ENCODE peak calls at places on chromosomes 4 and X, in four cellular contexts. K is AG08396, P is RPMI7951, U is NCI-H510A treated with DMSO at 0.1 percent for 48 hours. T is an unnamed sample.

GRCh38 chr4:141311805-141312204 is 91.1 kb downstream of the ZNF330 start:
- DNase-seq in P (no peak), U (no peak), K (no peak), T (no peak)

GRCh38 chr4:156968479-156968984 is 3.1 kb downstream of the PDGFC start:
- DNase-seq in K (peak), U (peak), P (peak), T (peak)

GRCh38 chr4:99848576-99848975 is 31.9 kb downstream of the DAPP1 start:
- DNase-seq in U (no peak), K (no peak), P (no peak), T (no peak)

GRCh38 chr4:42331914-42332368 is 65.3 kb upstream of the SHISA3 start:
- DNase-seq in P (peak), K (no peak), U (no peak), T (peak)

GRCh38 chrX:16188687-16189086 is 21.4 kb downstream of the MAGEB17 start:
- DNase-seq in K (no peak), U (no peak), P (peak), T (peak)

GRCh38 chr4:27861381-27861787 is 1000.7 kb downstream of the STIM2 start:
- DNase-seq in U (no peak), P (peak), K (peak), T (peak)

GRCh38 chr4:47383829-47384427 is 79.6 kb downstream of the COMMD8 start:
- DNase-seq in P (peak), U (peak), K (peak), T (peak)

GRCh38 chrX:20265726-20266681 is 705 bp downstream of the RPS6KA3 start:
- DNase-seq in U (no peak), K (no peak), P (peak), T (peak)

GRCh38 chrX:34578237-34578636 is 78.8 kb downstream of the TMEM47 start:
- DNase-seq in K (peak), U (peak), P (peak), T (peak)

GRCh38 chr4:173171098-173171497 is 2.5 kb downstream of the GALNT7 start:
- DNase-seq in U (peak), P (peak), K (peak), T (peak)

GRCh38 chr4:188930822-188931221 is 791.6 kb downstream of the TRIML1 start:
- DNase-seq in U (no peak), P (no peak), K (no peak), T (no peak)

GRCh38 chr4:184310171-184310567 is 92.5 kb upstream of the ENPP6 start:
- DNase-seq in K (no peak), P (peak), U (no peak), T (peak)

GRCh38 chrX:13893826-13894225 is 76.9 kb upstream of the GPM6B start:
- DNase-seq in K (no peak), U (no peak), P (no peak), T (no peak)

GRCh38 chr4:107098403-107098802 is 62.3 kb upstream of the DKK2 start:
- DNase-seq in P (no peak), U (no peak), K (no peak), T (no peak)

GRCh38 chrX:16839852-16840460 is 30.2 kb downstream of the RBBP7 start:
- DNase-seq in P (peak), K (peak), U (no peak), T (peak)

GRCh38 chr4:147367841-147368385 is 113.0 kb upstream of the EDNRA start:
- DNase-seq in P (no peak), U (no peak), K (no peak), T (no peak)

GRCh38 chr4:144562019-144562740 is 83.8 kb upstream of the HHIP start:
- DNase-seq in U (no peak), K (no peak), P (no peak), T (peak)

GRCh38 chr4:125283702-125284279 is 31.0 kb upstream of the FAT4 start:
- DNase-seq in P (peak), U (peak), K (peak), T (peak)

GRCh38 chrX:96807318-96807717 is 76.4 kb upstream of the RPA4 start:
- DNase-seq in P (no peak), K (no peak), U (no peak), T (no peak)

GRCh38 chr4:65508169-65508568 is 162.1 kb downstream of the EPHA5 start:
- DNase-seq in K (no peak), P (peak), U (no peak), T (no peak)

GRCh38 chr4:18917689-18918088 is 896.1 kb upstream of the LCORL start:
- DNase-seq in P (peak), K (no peak), U (no peak), T (no peak)

GRCh38 chr4:76208005-76208765 is 5.4 kb downstream of the SCARB2 start:
- DNase-seq in P (peak), U (peak), K (peak), T (peak)

GRCh38 chr4:1880332-1880731 is 9.1 kb downstream of the NSD2 start:
- DNase-seq in K (no peak), P (no peak), U (no peak), T (peak)

GRCh38 chr4:86011117-86011516 is 348.7 kb downstream of the MAPK10 start:
- DNase-seq in K (peak), P (peak), U (no peak), T (no peak)

GRCh38 chrX:46589977-46590723 is 16.6 kb downstream of the CHST7 start:
- DNase-seq in U (no peak), K (no peak), P (peak), T (peak)

GRCh38 chrX:104565791-104566687 is at the start of gene IL1RAPL2:
- DNase-seq in U (peak), P (no peak), K (no peak), T (peak)

GRCh38 chrX:133085785-133086184 is 11.1 kb downstream of the USP26 start:
- DNase-seq in U (no peak), K (no peak), P (no peak), T (no peak)

GRCh38 chr4:113831469-113831868 is 69.9 kb upstream of the CAMK2D start:
- DNase-seq in K (no peak), U (no peak), P (no peak), T (no peak)

GRCh38 chr4:176340871-176341685 is 21.3 kb downstream of the SPCS3 start:
- DNase-seq in K (peak), U (peak), P (peak), T (peak)

GRCh38 chrX:100673397-100673953 is 29.5 kb downstream of the SRPX2 start:
- DNase-seq in K (peak), U (no peak), P (peak), T (peak)

GRCh38 chr4:30821891-30822612 is 101.9 kb downstream of the PCDH7 start:
- DNase-seq in K (no peak), P (no peak), U (peak), T (no peak)

GRCh38 chr4:89753601-89754066 is 83.3 kb downstream of the SNCA start:
- DNase-seq in P (peak), K (peak), U (no peak), T (peak)